ENCODE peak calls at places on chromosomes 4 and X, in five cellular contexts. L is brain microvascular endothelial cell, T is B cell, R is ovary, X is cardiac fibroblast. M is an unnamed sample.

GRCh38 chrX:116239944-116240391 is 69.4 kb downstream of the AGTR2 start:
- DNase-seq in L (no peak), T (no peak), R (no peak), X (peak; percentile 48), M (no peak)

GRCh38 chr4:7857238-7857701 is 82.4 kb downstream of the AFAP1 start:
- DNase-seq in L (peak; percentile 83), T (no peak), R (no peak), X (peak; percentile 94), M (no peak)

GRCh38 chrX:150088766-150089518 is 150.7 kb upstream of the EOLA2 start:
- DNase-seq in L (no peak), T (no peak), R (no peak), X (no peak), M (no peak)

GRCh38 chr4:126888968-126889367 is 743.8 kb upstream of the INTU start:
- DNase-seq in L (no peak), T (no peak), R (no peak), X (no peak), M (no peak)

GRCh38 chr4:106978046-106978774 is 57.9 kb downstream of the DKK2 start:
- DNase-seq in L (no peak), T (no peak), R (no peak), X (no peak), M (no peak)

GRCh38 chrX:9785252-9785943 is 831 bp upstream of the SHROOM2 start:
- DNase-seq in L (no peak), T (no peak), R (no peak), X (no peak), M (no peak)

GRCh38 chr4:188960411-188961093 is 821.3 kb downstream of the TRIML1 start:
- DNase-seq in L (peak; percentile 20), T (no peak), R (no peak), X (peak; percentile 3), M (no peak)

GRCh38 chrX:46994096-46994495 is 81.9 kb downstream of the JADE3 start:
- DNase-seq in L (no peak), T (no peak), R (no peak), X (no peak), M (no peak)

GRCh38 chr4:145320269-145320668 is 139.9 kb upstream of the OTUD4 start:
- DNase-seq in L (no peak), T (no peak), R (no peak), X (no peak), M (no peak)

GRCh38 chr4:82594466-82594865 is 32.7 kb upstream of the TMEM150C start:
- DNase-seq in L (no peak), T (no peak), R (no peak), X (peak; percentile 11), M (no peak)

GRCh38 chr4:8595237-8596087 is 2.9 kb downstream of the CPZ start:
- DNase-seq in L (no peak), T (no peak), R (peak; percentile 65), X (no peak), M (no peak)

GRCh38 chrX:12953420-12953819 is 21.5 kb upstream of the TMSB4X start:
- DNase-seq in L (no peak), T (no peak), R (no peak), X (no peak), M (no peak)

GRCh38 chrX:12949927-12950656 is 24.8 kb upstream of the TMSB4X start:
- DNase-seq in L (peak; percentile 87), T (peak; percentile 62), R (peak; percentile 87), X (peak; percentile 92), M (peak; percentile 75)

GRCh38 chrX:12951590-12951965 is 23.3 kb upstream of the TMSB4X start:
- DNase-seq in L (no peak), T (no peak), R (no peak), X (no peak), M (no peak)

GRCh38 chrX:12949205-12949926 is 25.5 kb upstream of the TMSB4X start:
- DNase-seq in L (no peak), T (no peak), R (no peak), X (peak; percentile 41), M (no peak)

DNA sequence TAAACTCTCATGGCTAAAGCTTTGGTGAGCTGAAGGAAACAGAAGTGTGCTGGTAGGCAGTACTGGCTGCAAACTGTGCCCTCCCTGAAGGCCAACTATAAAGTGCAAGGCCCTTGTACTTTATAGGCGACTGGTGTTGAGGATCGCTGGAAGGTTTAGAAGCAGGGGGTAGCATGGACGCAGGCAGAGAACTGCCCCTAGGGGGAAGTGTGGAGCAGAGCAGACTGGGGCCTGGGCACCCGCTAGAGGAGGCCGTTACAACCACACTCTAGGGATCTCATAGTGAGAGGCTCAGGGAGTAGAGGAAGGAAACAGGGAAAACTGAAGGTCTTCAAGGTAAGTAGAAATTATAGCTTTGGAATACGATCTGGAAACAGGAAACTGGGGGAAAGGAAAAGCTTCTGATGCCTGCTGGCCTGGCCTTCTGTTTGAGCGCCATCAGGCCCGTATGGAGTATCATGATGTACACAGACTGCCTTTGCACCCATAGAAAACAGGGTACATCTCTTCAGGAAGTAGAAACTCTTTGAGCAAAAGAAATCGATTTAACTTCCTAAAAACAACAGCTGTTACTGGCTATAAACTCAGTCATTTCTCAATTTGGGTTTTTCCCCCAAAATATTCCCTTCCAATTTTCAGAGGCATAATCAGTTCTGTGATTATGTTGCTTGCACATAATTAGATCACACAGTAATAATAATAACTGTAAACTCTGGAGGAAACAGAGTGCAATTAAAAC is 23.9 kb upstream of the TMSB4X start:
- DNase-seq in L (no peak), T (no peak), R (no peak), X (peak; percentile 26), M (peak; percentile 25)
- TF ChIP-seq CTCF in L (peak; percentile 38), T (peak; percentile 58), R (no peak), X (peak; percentile 7), M (peak; percentile 35)

GRCh38 chr4:15043226-15043625 is 40.9 kb downstream of the CPEB2 start:
- DNase-seq in L (no peak), T (no peak), R (no peak), X (no peak), M (no peak)
- TF ChIP-seq CTCF in L (peak; percentile 42), T (no peak), R (no peak), X (peak; percentile 33), M (no peak)

GRCh38 chr4:20313237-20314030 is 61.7 kb downstream of the SLIT2 start:
- DNase-seq in L (no peak), T (no peak), R (no peak), X (peak; percentile 44), M (no peak)
- TF ChIP-seq CTCF in L (peak; percentile 36), T (no peak), R (no peak), X (no peak), M (no peak)

DNA sequence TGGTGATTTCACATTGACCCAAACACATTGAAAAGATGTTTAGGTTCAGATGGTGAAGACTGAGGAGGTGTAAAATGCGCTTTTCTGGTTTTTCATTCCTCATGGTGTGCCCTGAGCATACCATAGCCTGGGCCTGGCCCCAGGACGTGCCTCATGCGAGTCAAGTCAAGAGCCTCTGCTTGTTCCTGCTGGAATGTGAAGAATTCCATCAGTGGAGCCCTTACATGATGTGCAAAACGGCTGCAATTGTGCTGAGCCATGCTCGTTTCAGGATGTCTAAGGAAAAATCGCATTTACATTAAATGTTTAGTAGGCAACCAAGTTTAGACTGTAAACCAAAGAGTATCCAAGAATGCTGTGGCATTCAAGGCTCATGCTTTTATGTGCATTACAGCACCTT is 34.9 kb downstream of the GYG2 start:
- DNase-seq in L (no peak), T (no peak), R (no peak), X (peak; percentile 12), M (no peak)
- TF ChIP-seq CTCF in L (no peak), T (no peak), R (no peak), X (no peak), M (no peak)

DNA sequence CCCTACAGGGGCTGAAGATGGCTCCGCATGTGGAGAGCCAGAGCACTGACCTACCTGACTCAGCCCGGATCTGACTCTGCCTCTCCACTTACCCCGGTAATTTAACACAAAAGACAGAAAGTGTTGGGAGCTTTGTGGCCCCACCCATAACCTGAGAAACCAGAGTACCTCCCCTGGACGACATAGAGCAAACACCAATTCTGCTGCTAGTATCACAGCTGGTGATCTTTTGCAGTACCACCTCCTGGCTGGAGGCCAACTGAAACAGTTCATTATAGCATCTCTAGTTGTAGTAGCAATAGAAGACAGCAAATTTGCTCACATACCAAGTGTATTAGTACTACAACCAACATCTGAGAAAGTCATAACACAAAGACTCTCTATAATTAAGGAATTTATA is 443.9 kb downstream of the KLHL4 start:
- DNase-seq in L (no peak), T (no peak), R (no peak), X (no peak), M (no peak)
- TF ChIP-seq CTCF in L (no peak), T (no peak), R (no peak), X (no peak), M (no peak)

DNA sequence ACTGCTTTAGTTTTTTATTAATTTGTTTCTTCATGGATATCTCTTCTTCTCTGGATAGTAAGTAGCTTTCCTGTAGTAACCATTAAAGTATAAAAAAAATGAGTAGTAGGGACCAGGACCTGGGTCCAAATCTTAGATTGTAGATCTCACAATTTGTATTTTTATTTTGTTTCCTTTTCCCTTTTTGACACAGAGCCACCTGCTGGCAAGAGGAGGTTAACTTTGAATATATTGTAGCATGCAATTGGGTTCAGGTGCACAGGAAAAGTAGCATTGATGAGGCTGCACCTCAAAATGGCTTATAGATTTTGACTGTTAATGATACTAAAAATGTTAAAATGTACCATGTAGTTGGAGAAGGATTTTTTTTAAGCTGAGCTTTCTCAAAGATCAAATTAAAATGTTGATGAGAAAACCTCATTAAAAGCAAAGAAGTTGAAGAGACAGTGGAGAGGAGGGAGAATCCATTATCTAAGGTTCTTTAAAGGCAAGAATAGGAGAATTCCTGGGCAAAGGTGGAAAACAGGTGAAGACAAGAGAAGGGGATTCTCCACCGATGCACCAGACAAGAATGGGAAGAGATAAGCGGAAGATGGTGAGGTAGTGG is 48.3 kb upstream of the HPGDS start:
- DNase-seq in L (no peak), T (no peak), R (no peak), X (no peak), M (no peak)
- TF ChIP-seq CTCF in L (peak; percentile 62), T (peak; percentile 48), R (no peak), X (peak; percentile 58), M (no peak)

M was measured in natural killer cell.